ENCODE peak calls at places on chromosomes 11 and 22, in ten cellular contexts. One of them, this sample, is unnamed. For H3K36me3, the result is how much of the 10 kb centered on the place peaks cover.

GRCh38 chr11:21268036-21268435 is 598.6 kb downstream of the NELL1 start:
- DNase-seq in lung: no peak
- DNase-seq in MM.1S: no peak
- DNase-seq in hepatocyte: no peak
- DNase-seq in upper lobe of left lung: no peak
- DNase-seq in colonic mucosa: no peak
- DNase-seq in OCI-LY7: no peak
- DNase-seq in fibroblast of lung: no peak
- DNase-seq in endodermal cell: no peak
- DNase-seq in brain microvascular endothelial cell: no peak
- DNase-seq in this sample: no peak

GRCh38 chr11:3089236-3090061 is 32.2 kb upstream of the CARS1 start:
- DNase-seq in lung: no peak
- DNase-seq in MM.1S: no peak
- DNase-seq in hepatocyte: no peak
- DNase-seq in upper lobe of left lung: peak
- DNase-seq in colonic mucosa: no peak
- DNase-seq in OCI-LY7: no peak
- DNase-seq in fibroblast of lung: no peak
- DNase-seq in endodermal cell: no peak
- DNase-seq in brain microvascular endothelial cell: no peak
- DNase-seq in this sample: no peak

GRCh38 chr11:78476066-78476465 is 58.4 kb upstream of the GAB2 start:
- DNase-seq in lung: no peak
- DNase-seq in MM.1S: no peak
- DNase-seq in hepatocyte: no peak
- DNase-seq in upper lobe of left lung: no peak
- DNase-seq in colonic mucosa: no peak
- DNase-seq in OCI-LY7: no peak
- DNase-seq in fibroblast of lung: no peak
- DNase-seq in endodermal cell: peak
- DNase-seq in brain microvascular endothelial cell: no peak
- DNase-seq in this sample: no peak

GRCh38 chr11:94049351-94049750 is 28.2 kb downstream of the HEPHL1 start:
- DNase-seq in lung: no peak
- DNase-seq in MM.1S: no peak
- DNase-seq in hepatocyte: no peak
- DNase-seq in upper lobe of left lung: no peak
- DNase-seq in colonic mucosa: no peak
- DNase-seq in OCI-LY7: no peak
- DNase-seq in fibroblast of lung: no peak
- DNase-seq in endodermal cell: no peak
- DNase-seq in brain microvascular endothelial cell: no peak
- DNase-seq in this sample: no peak

GRCh38 chr11:70087446-70088167 is 9.5 kb downstream of the ANO1 start:
- DNase-seq in lung: no peak
- DNase-seq in MM.1S: no peak
- DNase-seq in hepatocyte: no peak
- DNase-seq in upper lobe of left lung: no peak
- DNase-seq in colonic mucosa: no peak
- DNase-seq in OCI-LY7: no peak
- DNase-seq in fibroblast of lung: no peak
- DNase-seq in endodermal cell: peak
- DNase-seq in brain microvascular endothelial cell: no peak
- DNase-seq in this sample: no peak

GRCh38 chr11:95143106-95143681 is 53.5 kb downstream of the ENDOD1 start:
- DNase-seq in lung: no peak
- DNase-seq in MM.1S: no peak
- DNase-seq in hepatocyte: no peak
- DNase-seq in upper lobe of left lung: no peak
- DNase-seq in colonic mucosa: no peak
- DNase-seq in OCI-LY7: no peak
- DNase-seq in fibroblast of lung: no peak
- DNase-seq in endodermal cell: no peak
- DNase-seq in brain microvascular endothelial cell: no peak
- DNase-seq in this sample: no peak

GRCh38 chr22:44409691-44410316 is 88.2 kb downstream of the RTL6 start:
- DNase-seq in lung: no peak
- DNase-seq in MM.1S: no peak
- DNase-seq in hepatocyte: no peak
- DNase-seq in upper lobe of left lung: no peak
- DNase-seq in colonic mucosa: no peak
- DNase-seq in OCI-LY7: no peak
- DNase-seq in fibroblast of lung: no peak
- DNase-seq in endodermal cell: peak
- DNase-seq in brain microvascular endothelial cell: no peak
- DNase-seq in this sample: no peak

GRCh38 chr11:118087933-118088332 is 1.2 kb upstream of the SMIM35 start:
- DNase-seq in lung: no peak
- DNase-seq in MM.1S: no peak
- DNase-seq in hepatocyte: no peak
- DNase-seq in upper lobe of left lung: no peak
- DNase-seq in colonic mucosa: no peak
- DNase-seq in OCI-LY7: no peak
- DNase-seq in fibroblast of lung: no peak
- DNase-seq in endodermal cell: no peak
- DNase-seq in brain microvascular endothelial cell: no peak
- DNase-seq in this sample: no peak

GRCh38 chr11:74634537-74634936 is 42.2 kb downstream of the POLD3 start:
- DNase-seq in lung: no peak
- DNase-seq in MM.1S: no peak
- DNase-seq in hepatocyte: peak
- DNase-seq in upper lobe of left lung: no peak
- DNase-seq in colonic mucosa: peak
- DNase-seq in OCI-LY7: no peak
- DNase-seq in fibroblast of lung: peak
- DNase-seq in endodermal cell: no peak
- DNase-seq in brain microvascular endothelial cell: peak
- DNase-seq in this sample: no peak
- H3K36me3 ChIP-seq in lung: under half
- H3K36me3 ChIP-seq in MM.1S: under half
- H3K36me3 ChIP-seq in hepatocyte: under half
- H3K36me3 ChIP-seq in upper lobe of left lung: under half
- H3K36me3 ChIP-seq in colonic mucosa: under half
- H3K36me3 ChIP-seq in OCI-LY7: half or more
- H3K36me3 ChIP-seq in fibroblast of lung: under half
- H3K36me3 ChIP-seq in endodermal cell: half or more
- H3K36me3 ChIP-seq in brain microvascular endothelial cell: under half
- H3K36me3 ChIP-seq in this sample: under half

DNA sequence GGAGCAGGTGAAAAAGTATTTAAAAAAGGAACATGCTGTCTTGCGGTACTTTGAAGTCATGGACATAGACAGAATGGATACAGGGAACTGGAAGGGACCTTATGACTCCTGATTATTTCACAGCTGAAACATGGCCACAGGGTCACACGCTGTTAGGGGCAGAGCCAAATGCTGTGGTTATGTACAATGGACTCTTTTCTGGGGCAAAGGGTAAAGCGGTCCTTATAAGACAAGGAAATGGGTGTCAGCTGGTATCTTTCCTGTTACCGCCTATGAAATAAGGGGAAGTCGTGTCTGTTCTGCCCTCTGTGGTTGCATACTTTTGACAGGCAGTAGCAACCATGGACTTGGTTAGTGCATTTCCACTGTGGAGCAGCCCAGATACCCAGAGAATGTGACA is 12.8 kb upstream of the ST14 start:
- DNase-seq in lung: peak
- DNase-seq in MM.1S: peak
- DNase-seq in hepatocyte: no peak
- DNase-seq in upper lobe of left lung: no peak
- DNase-seq in colonic mucosa: peak
- DNase-seq in OCI-LY7: peak
- DNase-seq in fibroblast of lung: peak
- DNase-seq in endodermal cell: no peak
- DNase-seq in brain microvascular endothelial cell: no peak
- DNase-seq in this sample: no peak
- H3K36me3 ChIP-seq in lung: under half
- H3K36me3 ChIP-seq in MM.1S: under half
- H3K36me3 ChIP-seq in hepatocyte: under half
- H3K36me3 ChIP-seq in upper lobe of left lung: under half
- H3K36me3 ChIP-seq in colonic mucosa: under half
- H3K36me3 ChIP-seq in OCI-LY7: half or more
- H3K36me3 ChIP-seq in fibroblast of lung: under half
- H3K36me3 ChIP-seq in endodermal cell: half or more
- H3K36me3 ChIP-seq in brain microvascular endothelial cell: under half
- H3K36me3 ChIP-seq in this sample: under half

DNA sequence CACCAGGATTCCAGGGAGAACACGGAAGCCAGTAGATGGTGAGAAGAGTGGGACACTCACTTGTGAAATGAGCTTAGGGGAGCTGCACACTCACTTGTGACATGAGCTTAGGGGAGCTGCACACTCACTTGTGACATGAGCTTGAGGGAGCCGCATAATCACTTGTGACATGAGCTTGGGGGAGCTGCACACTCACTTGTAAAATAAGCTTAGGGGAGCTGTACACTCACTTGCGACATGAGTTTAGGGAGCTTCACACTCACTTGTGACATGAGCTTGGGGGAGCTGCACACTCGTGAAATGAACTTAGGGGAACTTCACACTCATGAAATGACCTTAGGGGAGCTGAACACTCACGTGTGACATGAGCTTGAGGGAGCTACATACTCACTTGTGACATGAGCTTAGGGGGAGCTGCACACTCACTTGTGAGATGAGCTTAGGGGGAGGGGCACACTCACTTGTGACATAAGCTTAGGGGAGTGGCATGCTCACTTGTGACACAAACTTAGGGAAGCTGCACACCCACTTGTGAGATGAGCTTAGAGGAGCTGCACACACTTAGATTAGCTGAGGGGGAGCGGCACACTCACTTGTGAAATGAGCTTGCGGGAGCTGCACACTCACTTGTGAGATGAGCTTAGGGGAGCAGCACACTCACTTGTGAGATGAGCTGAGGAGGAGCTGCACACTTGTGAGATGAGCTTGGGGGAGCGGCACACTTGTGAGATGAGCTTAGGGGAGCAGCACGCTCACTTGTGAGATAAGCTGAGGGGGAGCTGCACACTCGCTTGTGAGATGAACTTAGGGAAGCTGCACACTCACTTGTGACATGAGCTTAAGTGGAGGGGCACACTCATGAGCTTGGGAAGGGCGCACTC is 59.0 kb downstream of the NCAPD3 start:
- DNase-seq in lung: no peak
- DNase-seq in MM.1S: no peak
- DNase-seq in hepatocyte: no peak
- DNase-seq in upper lobe of left lung: no peak
- DNase-seq in colonic mucosa: no peak
- DNase-seq in OCI-LY7: no peak
- DNase-seq in fibroblast of lung: no peak
- DNase-seq in endodermal cell: peak
- DNase-seq in brain microvascular endothelial cell: no peak
- DNase-seq in this sample: no peak
- H3K36me3 ChIP-seq in lung: under half
- H3K36me3 ChIP-seq in MM.1S: under half
- H3K36me3 ChIP-seq in hepatocyte: under half
- H3K36me3 ChIP-seq in upper lobe of left lung: under half
- H3K36me3 ChIP-seq in colonic mucosa: under half
- H3K36me3 ChIP-seq in OCI-LY7: half or more
- H3K36me3 ChIP-seq in fibroblast of lung: under half
- H3K36me3 ChIP-seq in endodermal cell: half or more
- H3K36me3 ChIP-seq in brain microvascular endothelial cell: under half
- H3K36me3 ChIP-seq in this sample: under half

GRCh38 chr22:47994899-47995573 is 1232.6 kb downstream of the TBC1D22A start:
- DNase-seq in lung: no peak
- DNase-seq in MM.1S: no peak
- DNase-seq in hepatocyte: no peak
- DNase-seq in upper lobe of left lung: peak
- DNase-seq in colonic mucosa: no peak
- DNase-seq in OCI-LY7: no peak
- DNase-seq in fibroblast of lung: no peak
- DNase-seq in endodermal cell: no peak
- DNase-seq in brain microvascular endothelial cell: no peak
- DNase-seq in this sample: no peak

GRCh38 chr22:47997052-47997568 is 1234.7 kb downstream of the TBC1D22A start:
- DNase-seq in lung: no peak
- DNase-seq in MM.1S: peak
- DNase-seq in hepatocyte: no peak
- DNase-seq in upper lobe of left lung: no peak
- DNase-seq in colonic mucosa: no peak
- DNase-seq in OCI-LY7: no peak
- DNase-seq in fibroblast of lung: no peak
- DNase-seq in endodermal cell: peak
- DNase-seq in brain microvascular endothelial cell: no peak
- DNase-seq in this sample: no peak

GRCh38 chr22:47997612-47998011 is 1235.2 kb downstream of the TBC1D22A start:
- DNase-seq in lung: no peak
- DNase-seq in MM.1S: no peak
- DNase-seq in hepatocyte: no peak
- DNase-seq in upper lobe of left lung: no peak
- DNase-seq in colonic mucosa: no peak
- DNase-seq in OCI-LY7: no peak
- DNase-seq in fibroblast of lung: no peak
- DNase-seq in endodermal cell: no peak
- DNase-seq in brain microvascular endothelial cell: no peak
- DNase-seq in this sample: no peak

GRCh38 chr22:47995718-47996117 is 1233.3 kb downstream of the TBC1D22A start:
- DNase-seq in lung: no peak
- DNase-seq in MM.1S: no peak
- DNase-seq in hepatocyte: no peak
- DNase-seq in upper lobe of left lung: peak
- DNase-seq in colonic mucosa: no peak
- DNase-seq in OCI-LY7: no peak
- DNase-seq in fibroblast of lung: no peak
- DNase-seq in endodermal cell: no peak
- DNase-seq in brain microvascular endothelial cell: no peak
- DNase-seq in this sample: no peak

GRCh38 chr22:47996446-47996857 is 1234.0 kb downstream of the TBC1D22A start:
- DNase-seq in lung: no peak
- DNase-seq in MM.1S: peak
- DNase-seq in hepatocyte: no peak
- DNase-seq in upper lobe of left lung: no peak
- DNase-seq in colonic mucosa: no peak
- DNase-seq in OCI-LY7: peak
- DNase-seq in fibroblast of lung: no peak
- DNase-seq in endodermal cell: no peak
- DNase-seq in brain microvascular endothelial cell: no peak
- DNase-seq in this sample: no peak
- H3K36me3 ChIP-seq in lung: under half
- H3K36me3 ChIP-seq in MM.1S: under half
- H3K36me3 ChIP-seq in hepatocyte: under half
- H3K36me3 ChIP-seq in upper lobe of left lung: under half
- H3K36me3 ChIP-seq in colonic mucosa: under half
- H3K36me3 ChIP-seq in OCI-LY7: under half
- H3K36me3 ChIP-seq in fibroblast of lung: under half
- H3K36me3 ChIP-seq in endodermal cell: under half
- H3K36me3 ChIP-seq in brain microvascular endothelial cell: under half
- H3K36me3 ChIP-seq in this sample: under half

This sample was measured in CD8-positive, alpha-beta T cell.